ENCODE peak calls at places on chromosomes 5 and 9, in four cellular contexts. H, M, V and F are unnamed samples.

GRCh38 chr5:180909782-180910181 is 10.8 kb downstream of the BTNL8 start:
- DNase-seq in H (no peak), M (no peak), V (no peak), F (no peak)

GRCh38 chr9:136807281-136808074 is at the start of gene RABL6:
- DNase-seq in H (peak; percentile 66), M (peak; percentile 60), V (peak; percentile 94), F (peak; percentile 55)

GRCh38 chr9:135821116-135821515 is 86.2 kb downstream of the CAMSAP1 start:
- DNase-seq in H (no peak), M (no peak), V (no peak), F (no peak)

GRCh38 chr5:133370281-133370890 is 242.0 kb downstream of the FSTL4 start:
- DNase-seq in H (peak; percentile 73), M (peak; percentile 13), V (peak; percentile 34), F (peak; percentile 41)

GRCh38 chr9:114898741-114899140 is 31.6 kb downstream of the TNFSF8 start:
- DNase-seq in H (no peak), M (no peak), V (peak; percentile 88), F (no peak)

GRCh38 chr5:159826351-159827222 is 89.7 kb upstream of the ADRA1B start:
- DNase-seq in H (peak; percentile 86), M (peak; percentile 99), V (no peak), F (peak; percentile 95)

GRCh38 chr5:79464695-79465332 is 49.1 kb downstream of the HOMER1 start:
- DNase-seq in H (peak; percentile 2), M (peak; percentile 5), V (no peak), F (peak; percentile 25)

GRCh38 chr5:125870271-125870670 is 552.9 kb upstream of the GRAMD2B start:
- DNase-seq in H (no peak), M (no peak), V (no peak), F (no peak)

GRCh38 chr9:117737721-117738226 is 33.6 kb downstream of the TLR4 start:
- DNase-seq in H (no peak), M (no peak), V (no peak), F (no peak)

GRCh38 chr9:34139477-34140146 is 13.1 kb upstream of the DCAF12 start:
- DNase-seq in H (peak; percentile 60), M (peak; percentile 89), V (no peak), F (peak; percentile 77)

GRCh38 chr5:109916481-109917153 is 226.9 kb downstream of the MAN2A1 start:
- DNase-seq in H (no peak), M (no peak), V (no peak), F (no peak)

GRCh38 chr9:14913366-14913765 is 3.1 kb upstream of the FREM1 start:
- DNase-seq in H (no peak), M (no peak), V (no peak), F (no peak)

GRCh38 chr9:83059417-83059816 is 3.5 kb downstream of the RASEF start:
- DNase-seq in H (peak; percentile 27), M (no peak), V (no peak), F (no peak)

GRCh38 chr9:76662476-76663281 is 101.6 kb upstream of the PCA3 start:
- DNase-seq in H (no peak), M (peak; percentile 49), V (no peak), F (peak; percentile 34)

GRCh38 chr9:96274939-96275338 is 27.0 kb downstream of the HSD17B3 start:
- DNase-seq in H (no peak), M (no peak), V (no peak), F (no peak)

GRCh38 chr9:79570449-79571308 is 1.1 kb upstream of the TLE4 start:
- DNase-seq in H (peak; percentile 23), M (peak; percentile 80), V (peak; percentile 79), F (no peak)

GRCh38 chr5:138869763-138870500 is 5.2 kb downstream of the LRRTM2 start:
- DNase-seq in H (peak; percentile 56), M (no peak), V (no peak), F (peak; percentile 64)

GRCh38 chr5:180648658-180649296 is 623 bp downstream of the FLT4 start:
- DNase-seq in H (no peak), M (no peak), V (peak; percentile 59), F (no peak)

GRCh38 chr5:157827429-157827828 is 31.5 kb downstream of the CLINT1 start:
- DNase-seq in H (no peak), M (no peak), V (no peak), F (no peak)

GRCh38 chr9:82208741-82209450 is 220.3 kb downstream of the SPATA31D1 start:
- DNase-seq in H (peak; percentile 40), M (no peak), V (no peak), F (peak; percentile 29)

GRCh38 chr9:108813951-108814601 is 41.7 kb downstream of the ACTL7B start:
- DNase-seq in H (peak; percentile 71), M (peak; percentile 86), V (no peak), F (peak; percentile 65)

GRCh38 chr9:99335280-99335679 is 113.2 kb downstream of the SEC61B start:
- DNase-seq in H (no peak), M (no peak), V (no peak), F (no peak)

GRCh38 chr5:132689518-132689917 is 15.7 kb downstream of the IL4 start:
- DNase-seq in H (no peak), M (no peak), V (no peak), F (no peak)

GRCh38 chr9:136946893-136947891 is 2.1 kb downstream of the C8G start:
- DNase-seq in H (no peak), M (no peak), V (no peak), F (no peak)

GRCh38 chr9:36845844-36846243 is 188.2 kb downstream of the PAX5 start:
- DNase-seq in H (no peak), M (no peak), V (no peak), F (no peak)

GRCh38 chr9:130283514-130284248 is 18.1 kb downstream of the HMCN2 start:
- DNase-seq in H (no peak), M (no peak), V (no peak), F (no peak)

GRCh38 chr5:123035950-123036390 is 555 bp downstream of the PPIC start:
- DNase-seq in H (peak; percentile 47), M (peak; percentile 41), V (no peak), F (peak; percentile 47)

GRCh38 chr9:82021198-82021597 is 32.6 kb downstream of the SPATA31D1 start:
- DNase-seq in H (peak; percentile 99), M (peak; percentile 86), V (no peak), F (peak; percentile 95)

GRCh38 chr9:121652037-121652837 is 803 bp downstream of the DAB2IP start:
- DNase-seq in H (no peak), M (no peak), V (no peak), F (no peak)

GRCh38 chr5:88690619-88691560 is 192.1 kb downstream of the MEF2C start:
- DNase-seq in H (peak; percentile 32), M (peak; percentile 56), V (peak; percentile 85), F (peak; percentile 44)

GRCh38 chr5:127899214-127899610 is 184.4 kb upstream of the SLC12A2 start:
- DNase-seq in H (peak; percentile 35), M (no peak), V (no peak), F (no peak)

GRCh38 chr5:72559866-72560766 is 52.9 kb upstream of the ZNF366 start:
- DNase-seq in H (peak; percentile 9), M (no peak), V (no peak), F (no peak)